ENCODE peak calls at places on chromosomes 4 and X, in nine cellular contexts. N is activated CD8-positive, alpha-beta memory T cell treated with anti-CD3 and anti-CD28 coated beads for 4 hours; X is naive thymus-derived CD8-positive, alpha-beta T cell; K is HEK293T; H is OCI-LY7; Z is COR-L47; Y is Calu3; L is left kidney; P is uterus. Q is an unnamed sample.

GRCh38 chr4:172009461-172009860 is 196.3 kb downstream of the GALNTL6 start:
- DNase-seq in N (no peak), X (no peak), K (no peak), H (no peak), Z (no peak), Y (no peak), L (no peak), P (no peak), Q (no peak)

GRCh38 chr4:1508161-1509160 is 102.2 kb upstream of the NKX1-1 start:
- DNase-seq in N (no peak), X (no peak), K (no peak), H (no peak), Z (no peak), Y (no peak), L (no peak), P (peak), Q (no peak)

GRCh38 chr4:141807501-141807900 is 171.1 kb downstream of the IL15 start:
- DNase-seq in N (no peak), X (no peak), K (no peak), H (no peak), Z (no peak), Y (no peak), L (no peak), P (no peak), Q (no peak)

GRCh38 chrX:78123190-78123589 is 16.3 kb downstream of the TAF9B start:
- DNase-seq in N (no peak), X (no peak), K (no peak), H (no peak), Z (no peak), Y (peak), L (no peak), P (no peak), Q (no peak)

GRCh38 chr4:80237992-80238391 is 28.5 kb upstream of the FGF5 start:
- DNase-seq in N (no peak), X (no peak), K (no peak), H (no peak), Z (no peak), Y (no peak), L (no peak), P (no peak), Q (no peak)

GRCh38 chr4:125833-126232 is 1.5 kb downstream of the ZNF718 start:
- DNase-seq in N (no peak), X (no peak), K (no peak), H (no peak), Z (no peak), Y (no peak), L (no peak), P (no peak), Q (no peak)

GRCh38 chr4:101321481-101322042 is 25.8 kb downstream of the PPP3CA start:
- DNase-seq in N (no peak), X (no peak), K (no peak), H (no peak), Z (no peak), Y (no peak), L (no peak), P (no peak), Q (no peak)

GRCh38 chr4:45275862-45276261 is 549.5 kb upstream of the GNPDA2 start:
- DNase-seq in N (no peak), X (no peak), K (no peak), H (no peak), Z (no peak), Y (no peak), L (no peak), P (peak), Q (no peak)

GRCh38 chr4:83644677-83645639 is 109.0 kb downstream of the GPAT3 start:
- DNase-seq in N (peak), X (no peak), K (peak), H (peak), Z (peak), Y (peak), L (peak), P (no peak), Q (peak)

GRCh38 chr4:152352645-152353116 is 183.2 kb downstream of the FBXW7 start:
- DNase-seq in N (no peak), X (peak), K (peak), H (peak), Z (peak), Y (no peak), L (peak), P (peak), Q (peak)

GRCh38 chr4:53647547-53647946 is 56.3 kb upstream of the LNX1 start:
- DNase-seq in N (no peak), X (no peak), K (no peak), H (no peak), Z (no peak), Y (no peak), L (no peak), P (no peak), Q (no peak)

GRCh38 chrX:17531500-17531899 is 156.5 kb downstream of the NHS start:
- DNase-seq in N (no peak), X (no peak), K (no peak), H (no peak), Z (no peak), Y (no peak), L (no peak), P (no peak), Q (no peak)

GRCh38 chrX:71542411-71542810 is 9.5 kb downstream of the OGT start:
- DNase-seq in N (no peak), X (no peak), K (no peak), H (no peak), Z (no peak), Y (no peak), L (no peak), P (no peak), Q (no peak)

GRCh38 chr4:52107745-52108144 is 56.6 kb downstream of the SPATA18 start:
- DNase-seq in N (no peak), X (no peak), K (no peak), H (peak), Z (no peak), Y (no peak), L (no peak), P (no peak), Q (no peak)

GRCh38 chrX:32985544-32985943 is 225.8 kb downstream of the DMD start:
- DNase-seq in N (no peak), X (no peak), K (no peak), H (no peak), Z (peak), Y (no peak), L (no peak), P (no peak), Q (no peak)

GRCh38 chr4:112951362-112951962 is 98.0 kb upstream of the ANK2 start:
- DNase-seq in N (no peak), X (no peak), K (no peak), H (peak), Z (no peak), Y (no peak), L (peak), P (no peak), Q (no peak)

GRCh38 chr4:56976878-56977320 is 507 bp downstream of the NOA1 start:
- DNase-seq in N (peak), X (peak), K (peak), H (peak), Z (peak), Y (peak), L (peak), P (no peak), Q (peak)

GRCh38 chr4:76997454-76997853 is 47.9 kb downstream of the SEPTIN11 start:
- DNase-seq in N (no peak), X (no peak), K (no peak), H (no peak), Z (no peak), Y (no peak), L (no peak), P (no peak), Q (no peak)

GRCh38 chr4:83011779-83012630 is 1.4 kb upstream of the LIN54 start:
- DNase-seq in N (no peak), X (peak), K (peak), H (peak), Z (peak), Y (peak), L (peak), P (peak), Q (peak)

GRCh38 chr4:5693871-5694270 is 14.5 kb downstream of the EVC2 start:
- DNase-seq in N (no peak), X (no peak), K (no peak), H (no peak), Z (no peak), Y (no peak), L (no peak), P (no peak), Q (no peak)

GRCh38 chrX:46551494-46552128 is 6.4 kb upstream of the ZNF674 start:
- DNase-seq in N (no peak), X (no peak), K (no peak), H (no peak), Z (no peak), Y (peak), L (no peak), P (no peak), Q (no peak)

GRCh38 chr4:61493470-61493869 is 293.3 kb downstream of the ADGRL3 start:
- DNase-seq in N (no peak), X (no peak), K (no peak), H (no peak), Z (peak), Y (peak), L (no peak), P (no peak), Q (no peak)

GRCh38 chrX:129981752-129982299 is 609 bp upstream of the BCORL1 start:
- DNase-seq in N (no peak), X (no peak), K (no peak), H (no peak), Z (no peak), Y (no peak), L (no peak), P (peak), Q (no peak)

GRCh38 chr4:146342600-146343192 is 128.4 kb downstream of the REELD1 start:
- DNase-seq in N (no peak), X (no peak), K (no peak), H (peak), Z (peak), Y (peak), L (peak), P (no peak), Q (peak)

GRCh38 chrX:120517936-120518335 is 42.8 kb downstream of the CUL4B start:
- DNase-seq in N (no peak), X (no peak), K (no peak), H (no peak), Z (no peak), Y (peak), L (no peak), P (no peak), Q (no peak)

GRCh38 chr4:23401572-23401971 is 488.3 kb downstream of the PPARGC1A start:
- DNase-seq in N (no peak), X (no peak), K (no peak), H (no peak), Z (no peak), Y (no peak), L (no peak), P (no peak), Q (no peak)

GRCh38 chr4:112214397-112215264 is 17.0 kb upstream of the AP1AR start:
- DNase-seq in N (no peak), X (no peak), K (peak), H (peak), Z (peak), Y (no peak), L (peak), P (no peak), Q (no peak)

GRCh38 chr4:33625762-33626161 is 2618.6 kb downstream of the ARAP2 start:
- DNase-seq in N (no peak), X (no peak), K (no peak), H (no peak), Z (peak), Y (no peak), L (peak), P (no peak), Q (no peak)

GRCh38 chr4:155734065-155734464 is 24.8 kb upstream of the GUCY1B1 start:
- DNase-seq in N (no peak), X (no peak), K (no peak), H (no peak), Z (no peak), Y (no peak), L (peak), P (no peak), Q (no peak)

GRCh38 chr4:26860922-26861433 is 337 bp downstream of the STIM2 start:
- DNase-seq in N (no peak), X (peak), K (peak), H (peak), Z (peak), Y (peak), L (peak), P (peak), Q (peak)